ENCODE peak calls at places on chromosomes 1 and 21, in ten cellular contexts. D, X, B, Q, A, N, E, C, Z and F are unnamed samples.

GRCh38 chr1:116154536-116154935 is 43.3 kb downstream of the MAB21L3 start:
- DNase-seq in X (no peak), C (no peak), Z (no peak), A (no peak), D (no peak), E (no peak), N (no peak), B (no peak), Q (no peak), F (no peak)

GRCh38 chr1:161934278-161934608 is 89.4 kb downstream of the OLFML2B start:
- DNase-seq in D (no peak), C (no peak), Q (no peak), N (no peak), Z (peak; percentile 3), A (no peak), E (no peak), B (no peak), X (no peak), F (no peak)

GRCh38 chr1:58211857-58212256 is 334.7 kb downstream of the OMA1 start:
- DNase-seq in A (no peak), N (no peak), B (no peak), Q (no peak), X (no peak), E (no peak), D (no peak), Z (no peak), C (peak; percentile 62), F (no peak)

GRCh38 chr1:244893836-244894235 is 29.5 kb upstream of the HNRNPU start:
- DNase-seq in B (no peak), N (no peak), Z (no peak), Q (no peak), E (no peak), A (no peak), C (no peak), D (no peak), X (no peak), F (no peak)

GRCh38 chr1:77742011-77742555 is 17.6 kb downstream of the USP33 start:
- DNase-seq in N (no peak), B (no peak), C (no peak), E (no peak), A (no peak), X (peak; percentile 6), Z (no peak), D (no peak), Q (no peak), F (no peak)

GRCh38 chr1:167446946-167447345 is 71.4 kb downstream of the CD247 start:
- DNase-seq in A (no peak), D (peak; percentile 3), C (peak; percentile 22), X (no peak), N (peak; percentile 1), B (no peak), Q (no peak), Z (no peak), E (no peak), F (no peak)

GRCh38 chr1:117010310-117010969 is 8.9 kb downstream of the CD101 start:
- DNase-seq in D (no peak), Z (no peak), N (no peak), B (no peak), Q (no peak), A (no peak), X (no peak), E (no peak), C (no peak), F (no peak)

GRCh38 chr1:59845091-59845490 is 30.3 kb downstream of the HOOK1 start:
- DNase-seq in X (no peak), D (no peak), C (no peak), N (no peak), E (no peak), B (no peak), Q (no peak), Z (no peak), A (no peak), F (no peak)

GRCh38 chr1:38745476-38746410 is 113.8 kb downstream of the RRAGC start:
- DNase-seq in Q (no peak), E (peak; percentile 65), A (no peak), N (no peak), Z (no peak), C (no peak), B (no peak), D (no peak), X (no peak), F (no peak)

GRCh38 chr21:33821580-33822322 is 93.9 kb downstream of the ATP5PO start:
- DNase-seq in Z (no peak), X (no peak), B (no peak), A (no peak), E (no peak), N (no peak), Q (no peak), D (no peak), C (no peak), F (no peak)

GRCh38 chr21:25647632-25648031 is 8.6 kb downstream of the JAM2 start:
- DNase-seq in A (no peak), Z (no peak), C (no peak), N (no peak), Q (no peak), E (no peak), B (no peak), D (no peak), X (no peak), F (no peak)

GRCh38 chr1:175521265-175522040 is 221.9 kb downstream of the TNR start:
- DNase-seq in N (no peak), D (no peak), Q (no peak), E (no peak), Z (peak; percentile 10), C (no peak), X (no peak), A (no peak), B (no peak), F (no peak)

GRCh38 chr1:151990856-151991198 is 2.8 kb downstream of the S100A10 start:
- DNase-seq in A (peak; percentile 89), E (peak; percentile 61), C (no peak), Q (peak; percentile 40), B (peak; percentile 68), D (peak; percentile 74), X (no peak), N (no peak), Z (peak; percentile 67), F (no peak)

DNA sequence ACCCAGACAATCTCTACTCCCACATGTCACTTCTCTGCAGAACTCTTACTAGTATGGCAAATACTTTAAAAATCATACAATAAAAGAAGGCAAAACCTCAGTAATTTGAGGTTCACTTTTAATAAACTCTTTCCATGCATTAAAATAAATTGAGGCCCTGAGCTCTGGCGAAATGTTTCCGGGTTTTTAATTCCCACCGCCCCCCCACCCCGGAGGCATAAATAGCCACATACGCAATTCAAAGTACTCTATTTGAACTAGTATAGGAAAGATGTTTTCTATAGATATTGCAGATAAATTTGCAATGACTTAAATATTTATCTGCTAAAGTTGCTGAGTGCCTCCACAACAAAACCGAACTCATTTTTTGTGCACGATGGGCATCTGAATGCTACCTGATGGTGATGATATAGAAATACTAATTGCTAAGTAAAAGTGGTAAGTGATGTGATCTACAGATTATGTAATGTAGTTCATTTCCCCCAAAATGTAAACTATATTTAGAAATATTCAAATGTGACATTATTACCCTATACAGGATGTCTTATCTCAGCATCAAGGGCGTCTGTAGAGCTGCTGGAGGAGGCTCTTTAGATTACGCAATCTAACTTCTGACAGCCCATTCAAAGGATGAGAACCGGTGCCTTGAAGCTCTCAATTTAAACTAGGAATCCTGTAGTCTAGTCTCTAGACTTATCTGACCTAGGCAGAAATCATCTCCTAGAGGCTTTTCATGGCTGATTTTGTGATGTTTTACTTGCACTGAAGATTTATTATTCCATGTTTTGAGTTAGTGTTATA is 8.6 kb downstream of the IRF2BP2 start:
- DNase-seq in B (peak; percentile 73), A (peak; percentile 71), D (no peak), Q (no peak), Z (peak; percentile 58), N (no peak), X (peak; percentile 76), C (no peak), E (peak; percentile 61), F (no peak)
- H3K4me3 ChIP-seq in B (no peak overlapping the region), A (no peak overlapping the region), D (no peak overlapping the region), Q (no peak overlapping the region), Z (no peak overlapping the region), N (peak overlapping the region; percentile 67), X (no peak overlapping the region), C (no peak overlapping the region), E (no peak overlapping the region), F (no peak overlapping the region)

GRCh38 chr1:73401666-73402065 is 796.3 kb downstream of the LRRIQ3 start:
- DNase-seq in B (no peak), D (no peak), Q (no peak), Z (no peak), E (peak; percentile 2), N (no peak), C (peak; percentile 55), A (no peak), X (peak; percentile 68), F (no peak)
- H3K4me3 ChIP-seq in B (no peak overlapping the region), D (no peak overlapping the region), Q (no peak overlapping the region), Z (no peak overlapping the region), E (no peak overlapping the region), N (no peak overlapping the region), C (no peak overlapping the region), A (no peak overlapping the region), X (no peak overlapping the region), F (no peak overlapping the region)

DNA sequence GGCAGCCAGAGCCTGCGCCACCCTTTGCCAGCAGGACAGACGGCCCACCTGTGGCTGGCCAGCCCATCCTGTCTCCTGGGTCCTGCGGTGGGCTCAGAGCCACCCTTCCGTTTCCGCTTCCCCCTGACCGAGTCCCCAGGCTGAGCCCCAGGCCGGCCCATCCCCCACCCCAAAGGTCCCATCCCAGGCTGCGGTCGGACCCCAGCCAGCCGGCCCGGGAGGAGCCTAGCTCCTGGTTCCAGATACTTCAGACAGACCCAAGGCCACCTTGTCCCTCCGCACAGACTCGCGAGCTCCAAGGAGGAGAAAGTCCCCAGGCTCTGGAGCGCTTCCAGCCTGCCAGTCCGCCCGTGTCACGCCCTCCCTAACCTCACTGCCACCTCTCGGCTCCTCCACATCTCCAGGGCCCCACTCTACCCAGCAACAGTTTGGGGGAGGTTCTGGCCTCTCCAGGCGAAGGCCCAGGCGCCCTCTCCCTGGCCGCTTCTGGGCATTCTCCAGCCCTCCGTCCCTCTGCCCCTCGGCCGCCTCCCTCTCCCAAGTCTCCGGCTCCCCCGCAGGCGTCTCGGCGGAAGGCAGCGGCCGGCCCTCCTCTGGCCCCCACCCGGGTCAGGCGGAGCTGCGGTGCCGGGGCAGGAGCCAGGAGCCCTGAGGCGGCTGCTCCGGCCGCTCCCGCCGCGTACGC is 845 bp downstream of the LRRN2 start:
- DNase-seq in X (peak; percentile 65), Z (no peak), B (no peak), C (peak; percentile 83), D (peak; percentile 68), Q (peak; percentile 19), A (peak; percentile 8), N (no peak), E (no peak), F (no peak)
- H3K4me3 ChIP-seq in X (peak overlapping the region; percentile 57), Z (peak overlapping the region; percentile 22), B (no peak overlapping the region), C (peak overlapping the region; percentile 79), D (peak overlapping the region; percentile 58), Q (peak overlapping the region; percentile 53), A (no peak overlapping the region), N (peak overlapping the region; percentile 74), E (no peak overlapping the region), F (no peak overlapping the region)

GRCh38 chr1:107840746-107841145 is 124.2 kb downstream of the VAV3 start:
- DNase-seq in Z (peak; percentile 31), Q (no peak), A (no peak), E (no peak), C (no peak), X (no peak), D (no peak), N (no peak), B (no peak), F (no peak)

GRCh38 chr1:107844009-107844408 is 121.0 kb downstream of the VAV3 start:
- DNase-seq in N (no peak), B (no peak), C (no peak), X (no peak), Z (no peak), E (no peak), Q (no peak), A (no peak), D (no peak), F (no peak)

GRCh38 chr1:107842241-107842640 is 122.7 kb downstream of the VAV3 start:
- DNase-seq in E (peak; percentile 62), C (no peak), Z (no peak), X (no peak), Q (no peak), A (peak; percentile 6), B (no peak), N (no peak), D (no peak), F (no peak)
- H3K4me3 ChIP-seq in E (no peak overlapping the region), C (no peak overlapping the region), Z (no peak overlapping the region), X (no peak overlapping the region), Q (no peak overlapping the region), A (no peak overlapping the region), B (no peak overlapping the region), N (no peak overlapping the region), D (no peak overlapping the region), F (no peak overlapping the region)